ENCODE peak calls at places on chromosomes 6 and 20, in eight cellular contexts. R, L, V, K, N, Y, D and A are unnamed samples.

GRCh38 chr20:40233401-40233800 is 455.6 kb downstream of the MAFB start:
- DNase-seq in R (no peak), L (no peak), V (no peak), K (no peak), N (no peak), Y (no peak), D (no peak), A (no peak)

GRCh38 chr6:32529697-32530429 is at the start of gene HLA-DRB5:
- DNase-seq in R (peak), L (no peak), V (no peak), K (peak), N (no peak), Y (no peak), D (peak), A (no peak)

GRCh38 chr6:167791036-167791779 is 35.5 kb upstream of the AFDN start:
- DNase-seq in R (peak), L (no peak), V (no peak), K (peak), N (no peak), Y (peak), D (no peak), A (no peak)

GRCh38 chr6:130090796-130091195 is 72.4 kb downstream of the L3MBTL3 start:
- DNase-seq in R (no peak), L (no peak), V (no peak), K (no peak), N (no peak), Y (no peak), D (no peak), A (no peak)

GRCh38 chr6:122323361-122323760 is 76.1 kb upstream of the HSF2 start:
- DNase-seq in R (no peak), L (no peak), V (no peak), K (no peak), N (no peak), Y (no peak), D (peak), A (no peak)

GRCh38 chr6:116971959-116972358 is 94.9 kb downstream of the RFX6 start:
- DNase-seq in R (no peak), L (no peak), V (no peak), K (peak), N (peak), Y (peak), D (peak), A (no peak)

GRCh38 chr6:157478926-157479325 is 97.9 kb downstream of the ZDHHC14 start:
- DNase-seq in R (no peak), L (no peak), V (no peak), K (no peak), N (no peak), Y (no peak), D (no peak), A (no peak)

GRCh38 chr20:2820896-2821869 is 5.0 kb downstream of the TMEM239 start:
- DNase-seq in R (peak), L (no peak), V (no peak), K (no peak), N (no peak), Y (no peak), D (no peak), A (no peak)

GRCh38 chr20:9940329-9940728 is 94.5 kb upstream of the ANKEF1 start:
- DNase-seq in R (no peak), L (no peak), V (no peak), K (no peak), N (no peak), Y (no peak), D (no peak), A (no peak)